ENCODE peak calls at places on chromosomes 16 and 17, in ten cellular contexts. One of them, this sample, is unnamed.

GRCh38 chr17:42531455-42532354 is 4.3 kb upstream of the NAGLU start:
- DNase-seq in ACHN: peak
- DNase-seq in cardiac fibroblast: peak
- DNase-seq in HTR-8/SVneo: no peak
- DNase-seq in ovary: no peak
- DNase-seq in CD4-positive, alpha-beta memory T cell: peak
- DNase-seq in heart left ventricle: peak
- DNase-seq in skeletal muscle cell: no peak
- DNase-seq in lower leg skin: no peak
- DNase-seq in GM12892: no peak
- DNase-seq in this sample: peak

GRCh38 chr16:566475-567361 is at the start of gene NHLRC4:
- DNase-seq in ACHN: peak
- DNase-seq in ovary: peak
- DNase-seq in CD4-positive, alpha-beta memory T cell: peak
- DNase-seq in lower leg skin: peak
- DNase-seq in heart left ventricle: peak
- DNase-seq in GM12892: peak
- DNase-seq in skeletal muscle cell: no peak
- DNase-seq in HTR-8/SVneo: peak
- DNase-seq in cardiac fibroblast: peak
- DNase-seq in this sample: peak

GRCh38 chr16:85541181-85541580 is 71.9 kb upstream of the GSE1 start:
- DNase-seq in heart left ventricle: no peak
- DNase-seq in HTR-8/SVneo: no peak
- DNase-seq in skeletal muscle cell: no peak
- DNase-seq in ACHN: no peak
- DNase-seq in ovary: no peak
- DNase-seq in GM12892: no peak
- DNase-seq in CD4-positive, alpha-beta memory T cell: no peak
- DNase-seq in cardiac fibroblast: no peak
- DNase-seq in lower leg skin: no peak
- DNase-seq in this sample: no peak

GRCh38 chr16:29898786-29899515 is 399 bp downstream of the SEZ6L2 start:
- DNase-seq in CD4-positive, alpha-beta memory T cell: no peak
- DNase-seq in ACHN: peak
- DNase-seq in ovary: no peak
- DNase-seq in lower leg skin: no peak
- DNase-seq in HTR-8/SVneo: peak
- DNase-seq in skeletal muscle cell: no peak
- DNase-seq in heart left ventricle: no peak
- DNase-seq in GM12892: no peak
- DNase-seq in cardiac fibroblast: no peak
- DNase-seq in this sample: no peak

GRCh38 chr17:19800571-19800970 is 52.5 kb upstream of the ALDH3A1 start:
- DNase-seq in HTR-8/SVneo: no peak
- DNase-seq in heart left ventricle: no peak
- DNase-seq in lower leg skin: no peak
- DNase-seq in cardiac fibroblast: no peak
- DNase-seq in skeletal muscle cell: no peak
- DNase-seq in ACHN: no peak
- DNase-seq in CD4-positive, alpha-beta memory T cell: peak
- DNase-seq in ovary: no peak
- DNase-seq in GM12892: no peak
- DNase-seq in this sample: no peak

GRCh38 chr17:82007495-82008257 is 15.0 kb downstream of the CENPX start:
- DNase-seq in cardiac fibroblast: no peak
- DNase-seq in HTR-8/SVneo: no peak
- DNase-seq in lower leg skin: no peak
- DNase-seq in heart left ventricle: no peak
- DNase-seq in GM12892: no peak
- DNase-seq in ACHN: peak
- DNase-seq in skeletal muscle cell: no peak
- DNase-seq in CD4-positive, alpha-beta memory T cell: no peak
- DNase-seq in ovary: no peak
- DNase-seq in this sample: no peak

GRCh38 chr16:30867747-30868146 is 26.1 kb downstream of the BCL7C start:
- DNase-seq in CD4-positive, alpha-beta memory T cell: no peak
- DNase-seq in heart left ventricle: no peak
- DNase-seq in lower leg skin: no peak
- DNase-seq in ACHN: peak
- DNase-seq in cardiac fibroblast: peak
- DNase-seq in ovary: no peak
- DNase-seq in GM12892: no peak
- DNase-seq in skeletal muscle cell: no peak
- DNase-seq in HTR-8/SVneo: no peak
- DNase-seq in this sample: no peak

GRCh38 chr16:28189237-28189636 is 22.5 kb downstream of the XPO6 start:
- DNase-seq in ACHN: no peak
- DNase-seq in ovary: no peak
- DNase-seq in heart left ventricle: no peak
- DNase-seq in HTR-8/SVneo: no peak
- DNase-seq in GM12892: no peak
- DNase-seq in skeletal muscle cell: no peak
- DNase-seq in lower leg skin: no peak
- DNase-seq in CD4-positive, alpha-beta memory T cell: no peak
- DNase-seq in cardiac fibroblast: peak
- DNase-seq in this sample: no peak

GRCh38 chr16:10729649-10730048 is 14.0 kb upstream of the NUBP1 start:
- DNase-seq in GM12892: no peak
- DNase-seq in HTR-8/SVneo: peak
- DNase-seq in ovary: peak
- DNase-seq in lower leg skin: peak
- DNase-seq in cardiac fibroblast: peak
- DNase-seq in skeletal muscle cell: no peak
- DNase-seq in CD4-positive, alpha-beta memory T cell: no peak
- DNase-seq in heart left ventricle: no peak
- DNase-seq in ACHN: peak
- DNase-seq in this sample: peak

GRCh38 chr16:66416136-66416535 is 11.0 kb upstream of the BEAN1 start:
- DNase-seq in cardiac fibroblast: no peak
- DNase-seq in GM12892: no peak
- DNase-seq in ACHN: no peak
- DNase-seq in heart left ventricle: no peak
- DNase-seq in ovary: no peak
- DNase-seq in HTR-8/SVneo: no peak
- DNase-seq in CD4-positive, alpha-beta memory T cell: no peak
- DNase-seq in skeletal muscle cell: no peak
- DNase-seq in lower leg skin: no peak
- DNase-seq in this sample: no peak

GRCh38 chr17:67253379-67253778 is 8.4 kb upstream of the HELZ start:
- DNase-seq in heart left ventricle: no peak
- DNase-seq in skeletal muscle cell: no peak
- DNase-seq in ovary: no peak
- DNase-seq in ACHN: no peak
- DNase-seq in cardiac fibroblast: peak
- DNase-seq in CD4-positive, alpha-beta memory T cell: no peak
- DNase-seq in lower leg skin: no peak
- DNase-seq in HTR-8/SVneo: no peak
- DNase-seq in GM12892: no peak
- DNase-seq in this sample: no peak

GRCh38 chr17:73952498-73953205 is 250.8 kb upstream of the RPL38 start:
- DNase-seq in cardiac fibroblast: no peak
- DNase-seq in HTR-8/SVneo: no peak
- DNase-seq in skeletal muscle cell: no peak
- DNase-seq in CD4-positive, alpha-beta memory T cell: peak
- DNase-seq in ACHN: no peak
- DNase-seq in lower leg skin: no peak
- DNase-seq in GM12892: no peak
- DNase-seq in heart left ventricle: no peak
- DNase-seq in ovary: no peak
- DNase-seq in this sample: no peak

GRCh38 chr16:87693827-87694226 is 72.0 kb downstream of the KLHDC4 start:
- DNase-seq in cardiac fibroblast: no peak
- DNase-seq in skeletal muscle cell: no peak
- DNase-seq in lower leg skin: no peak
- DNase-seq in ACHN: no peak
- DNase-seq in CD4-positive, alpha-beta memory T cell: no peak
- DNase-seq in HTR-8/SVneo: no peak
- DNase-seq in GM12892: no peak
- DNase-seq in ovary: no peak
- DNase-seq in heart left ventricle: no peak
- DNase-seq in this sample: no peak

GRCh38 chr17:27762527-27763305 is 37.6 kb downstream of the NOS2 start:
- DNase-seq in GM12892: no peak
- DNase-seq in cardiac fibroblast: peak
- DNase-seq in HTR-8/SVneo: no peak
- DNase-seq in ACHN: peak
- DNase-seq in heart left ventricle: no peak
- DNase-seq in ovary: no peak
- DNase-seq in lower leg skin: no peak
- DNase-seq in skeletal muscle cell: no peak
- DNase-seq in CD4-positive, alpha-beta memory T cell: no peak
- DNase-seq in this sample: no peak

GRCh38 chr17:39150795-39151679 is at the start of gene PLXDC1:
- DNase-seq in cardiac fibroblast: no peak
- DNase-seq in CD4-positive, alpha-beta memory T cell: no peak
- DNase-seq in skeletal muscle cell: no peak
- DNase-seq in ovary: no peak
- DNase-seq in lower leg skin: no peak
- DNase-seq in heart left ventricle: peak
- DNase-seq in HTR-8/SVneo: no peak
- DNase-seq in GM12892: no peak
- DNase-seq in ACHN: no peak
- DNase-seq in this sample: no peak

GRCh38 chr16:78407191-78407590 is 307.7 kb downstream of the WWOX start:
- DNase-seq in ACHN: no peak
- DNase-seq in cardiac fibroblast: no peak
- DNase-seq in skeletal muscle cell: no peak
- DNase-seq in lower leg skin: no peak
- DNase-seq in ovary: no peak
- DNase-seq in heart left ventricle: no peak
- DNase-seq in CD4-positive, alpha-beta memory T cell: no peak
- DNase-seq in GM12892: no peak
- DNase-seq in HTR-8/SVneo: no peak
- DNase-seq in this sample: no peak

GRCh38 chr16:79876332-79876730 is 275.8 kb upstream of the MAF start:
- DNase-seq in heart left ventricle: no peak
- DNase-seq in ACHN: no peak
- DNase-seq in ovary: no peak
- DNase-seq in skeletal muscle cell: no peak
- DNase-seq in HTR-8/SVneo: no peak
- DNase-seq in lower leg skin: no peak
- DNase-seq in cardiac fibroblast: no peak
- DNase-seq in GM12892: peak
- DNase-seq in CD4-positive, alpha-beta memory T cell: no peak
- DNase-seq in this sample: no peak

GRCh38 chr17:57949649-57950048 is 5.6 kb downstream of the CUEDC1 start:
- DNase-seq in HTR-8/SVneo: no peak
- DNase-seq in GM12892: no peak
- DNase-seq in heart left ventricle: no peak
- DNase-seq in ovary: no peak
- DNase-seq in skeletal muscle cell: no peak
- DNase-seq in ACHN: no peak
- DNase-seq in cardiac fibroblast: peak
- DNase-seq in CD4-positive, alpha-beta memory T cell: no peak
- DNase-seq in lower leg skin: no peak
- DNase-seq in this sample: peak

GRCh38 chr16:85675528-85675927 is 13.2 kb downstream of the GINS2 start:
- DNase-seq in ACHN: peak
- DNase-seq in lower leg skin: no peak
- DNase-seq in HTR-8/SVneo: no peak
- DNase-seq in GM12892: no peak
- DNase-seq in CD4-positive, alpha-beta memory T cell: no peak
- DNase-seq in cardiac fibroblast: peak
- DNase-seq in ovary: no peak
- DNase-seq in heart left ventricle: no peak
- DNase-seq in skeletal muscle cell: no peak
- DNase-seq in this sample: no peak

GRCh38 chr17:7114241-7114874 is at the start of gene ASGR2:
- DNase-seq in HTR-8/SVneo: no peak
- DNase-seq in ovary: no peak
- DNase-seq in ACHN: no peak
- DNase-seq in cardiac fibroblast: no peak
- DNase-seq in heart left ventricle: peak
- DNase-seq in CD4-positive, alpha-beta memory T cell: no peak
- DNase-seq in skeletal muscle cell: no peak
- DNase-seq in lower leg skin: no peak
- DNase-seq in GM12892: no peak
- DNase-seq in this sample: no peak

GRCh38 chr16:68417711-68418301 is 30.5 kb downstream of the SMPD3 start:
- DNase-seq in ovary: no peak
- DNase-seq in GM12892: peak
- DNase-seq in CD4-positive, alpha-beta memory T cell: peak
- DNase-seq in heart left ventricle: no peak
- DNase-seq in cardiac fibroblast: no peak
- DNase-seq in ACHN: no peak
- DNase-seq in lower leg skin: no peak
- DNase-seq in skeletal muscle cell: no peak
- DNase-seq in HTR-8/SVneo: no peak
- DNase-seq in this sample: peak

GRCh38 chr16:55530316-55530856 is 21.5 kb downstream of the LPCAT2 start:
- DNase-seq in heart left ventricle: no peak
- DNase-seq in GM12892: no peak
- DNase-seq in cardiac fibroblast: no peak
- DNase-seq in CD4-positive, alpha-beta memory T cell: no peak
- DNase-seq in HTR-8/SVneo: no peak
- DNase-seq in skeletal muscle cell: no peak
- DNase-seq in ovary: no peak
- DNase-seq in ACHN: no peak
- DNase-seq in lower leg skin: no peak
- DNase-seq in this sample: no peak

GRCh38 chr17:61412860-61413653 is 13.4 kb downstream of the TBX2 start:
- DNase-seq in GM12892: no peak
- DNase-seq in lower leg skin: no peak
- DNase-seq in cardiac fibroblast: peak
- DNase-seq in ovary: peak
- DNase-seq in HTR-8/SVneo: no peak
- DNase-seq in CD4-positive, alpha-beta memory T cell: no peak
- DNase-seq in skeletal muscle cell: no peak
- DNase-seq in heart left ventricle: no peak
- DNase-seq in ACHN: no peak
- DNase-seq in this sample: peak

GRCh38 chr16:51651061-51651466 is 500.0 kb upstream of the SALL1 start:
- DNase-seq in CD4-positive, alpha-beta memory T cell: no peak
- DNase-seq in HTR-8/SVneo: no peak
- DNase-seq in GM12892: no peak
- DNase-seq in lower leg skin: no peak
- DNase-seq in skeletal muscle cell: no peak
- DNase-seq in ACHN: no peak
- DNase-seq in ovary: no peak
- DNase-seq in cardiac fibroblast: no peak
- DNase-seq in heart left ventricle: no peak
- DNase-seq in this sample: no peak

GRCh38 chr16:73230651-73231050 is 182.7 kb upstream of the ZFHX3 start:
- DNase-seq in HTR-8/SVneo: no peak
- DNase-seq in cardiac fibroblast: no peak
- DNase-seq in lower leg skin: no peak
- DNase-seq in ovary: no peak
- DNase-seq in skeletal muscle cell: no peak
- DNase-seq in GM12892: no peak
- DNase-seq in heart left ventricle: no peak
- DNase-seq in ACHN: no peak
- DNase-seq in CD4-positive, alpha-beta memory T cell: no peak
- DNase-seq in this sample: no peak

This sample was measured in lung.